ENCODE peak calls at places on chromosomes 13 and 19, in seven cellular contexts. D is iris pigment epithelial cell, J is mesothelial cell of epicardium, Z is pons, R is T-helper 9 cell, V is mucosa of descending colon, S is dermis microvascular lymphatic vessel endothelial cell. B is an unnamed sample.

GRCh38 chr13:112688560-112689497 is 1.0 kb upstream of the ATP11A start:
- DNase-seq in D (peak), J (no peak), Z (peak), R (peak), V (peak), S (no peak), B (peak)

GRCh38 chr19:16589917-16590316 is 17.7 kb upstream of the SLC35E1 start:
- DNase-seq in D (no peak), J (no peak), Z (no peak), R (no peak), V (no peak), S (no peak), B (peak)

GRCh38 chr19:51099070-51099382 is 9.2 kb downstream of the CTU1 start:
- DNase-seq in D (no peak), J (no peak), Z (no peak), R (no peak), V (no peak), S (no peak), B (no peak)

GRCh38 chr19:11377237-11377636 is 2.8 kb downstream of the SWSAP1 start:
- DNase-seq in D (peak), J (no peak), Z (peak), R (no peak), V (no peak), S (no peak), B (peak)

GRCh38 chr13:68176486-68176885 is 946.4 kb upstream of the PCDH9 start:
- DNase-seq in D (peak), J (no peak), Z (peak), R (no peak), V (no peak), S (no peak), B (no peak)

GRCh38 chr13:24273926-24274325 is 35.5 kb upstream of the C1QTNF9 start:
- DNase-seq in D (no peak), J (no peak), Z (no peak), R (no peak), V (no peak), S (no peak), B (no peak)

GRCh38 chr19:14150770-14151661 is 14.6 kb upstream of the ASF1B start:
- DNase-seq in D (no peak), J (no peak), Z (no peak), R (no peak), V (no peak), S (no peak), B (no peak)

GRCh38 chr13:92175330-92175729 is 776.9 kb downstream of the GPC5 start:
- DNase-seq in D (peak), J (no peak), Z (peak), R (no peak), V (peak), S (peak), B (peak)

GRCh38 chr13:114122591-114123211 is 9.7 kb downstream of the RASA3 start:
- DNase-seq in D (no peak), J (no peak), Z (no peak), R (no peak), V (no peak), S (no peak), B (no peak)

GRCh38 chr19:6229951-6230712 is 49.6 kb downstream of the MLLT1 start:
- DNase-seq in D (no peak), J (peak), Z (no peak), R (no peak), V (no peak), S (no peak), B (no peak)